ENCODE peak calls at places on chromosomes 12 and 14, in five cellular contexts. L is breast epithelium, M is Calu3, J is AG04450, X is HCT116. U is an unnamed sample.

GRCh38 chr12:66008985-66009384 is 121.6 kb downstream of the LLPH start:
- DNase-seq in L (no peak), M (no peak), J (no peak), X (no peak), U (no peak)

GRCh38 chr14:102757646-102758045 is 19.6 kb upstream of the TRAF3 start:
- DNase-seq in L (no peak), M (no peak), J (no peak), X (no peak), U (no peak)

GRCh38 chr14:36293824-36294223 is 26.6 kb downstream of the MBIP start:
- DNase-seq in L (no peak), M (no peak), J (no peak), X (no peak), U (no peak)

GRCh38 chr14:55255185-55255584 is 16.0 kb upstream of the FBXO34 start:
- DNase-seq in L (no peak), M (no peak), J (no peak), X (no peak), U (no peak)

GRCh38 chr12:90321369-90321768 is 612.7 kb upstream of the ATP2B1 start:
- DNase-seq in L (no peak), M (no peak), J (no peak), X (no peak), U (no peak)

GRCh38 chr12:115375188-115375991 is 691.4 kb upstream of the TBX3 start:
- DNase-seq in L (no peak), M (no peak), J (no peak), X (no peak), U (peak)

GRCh38 chr12:98591209-98591608 is 2.3 kb upstream of the SLC25A3 start:
- DNase-seq in L (no peak), M (no peak), J (no peak), X (no peak), U (no peak)

GRCh38 chr14:90513151-90514014 is 116.6 kb downstream of the CALM1 start:
- DNase-seq in L (peak), M (peak), J (no peak), X (no peak), U (peak)

GRCh38 chr14:77031680-77032482 is 3.4 kb upstream of the IRF2BPL start:
- DNase-seq in L (no peak), M (no peak), J (no peak), X (no peak), U (no peak)

GRCh38 chr14:103378042-103378854 is 7.0 kb upstream of the MARK3 start:
- DNase-seq in L (no peak), M (no peak), J (no peak), X (no peak), U (no peak)

GRCh38 chr14:36430662-36431084 is 89.4 kb downstream of the NKX2-1 start:
- DNase-seq in L (no peak), M (no peak), J (no peak), X (no peak), U (no peak)

GRCh38 chr14:71183856-71184255 is 276.6 kb downstream of the PCNX1 start:
- DNase-seq in L (no peak), M (no peak), J (no peak), X (no peak), U (no peak)

GRCh38 chr14:53399057-53399456 is 245.9 kb upstream of the DDHD1 start:
- DNase-seq in L (no peak), M (no peak), J (no peak), X (peak), U (no peak)

GRCh38 chr12:32124637-32125036 is 18.0 kb downstream of the BICD1 start:
- DNase-seq in L (no peak), M (no peak), J (no peak), X (no peak), U (no peak)

GRCh38 chr12:32115404-32116104 is 8.9 kb downstream of the BICD1 start:
- DNase-seq in L (peak), M (peak), J (peak), X (peak), U (peak)

GRCh38 chr12:32116897-32117296 is 10.2 kb downstream of the BICD1 start:
- DNase-seq in L (no peak), M (no peak), J (no peak), X (no peak), U (no peak)

GRCh38 chr12:32118806-32119205 is 12.2 kb downstream of the BICD1 start:
- DNase-seq in L (no peak), M (no peak), J (no peak), X (no peak), U (no peak)

GRCh38 chr12:32120419-32120818 is 13.8 kb downstream of the BICD1 start:
- DNase-seq in L (no peak), M (no peak), J (no peak), X (no peak), U (no peak)
- TF ChIP-seq CTCF in L (no peak), M (no peak), J (no peak), X (no peak), U (no peak)

DNA sequence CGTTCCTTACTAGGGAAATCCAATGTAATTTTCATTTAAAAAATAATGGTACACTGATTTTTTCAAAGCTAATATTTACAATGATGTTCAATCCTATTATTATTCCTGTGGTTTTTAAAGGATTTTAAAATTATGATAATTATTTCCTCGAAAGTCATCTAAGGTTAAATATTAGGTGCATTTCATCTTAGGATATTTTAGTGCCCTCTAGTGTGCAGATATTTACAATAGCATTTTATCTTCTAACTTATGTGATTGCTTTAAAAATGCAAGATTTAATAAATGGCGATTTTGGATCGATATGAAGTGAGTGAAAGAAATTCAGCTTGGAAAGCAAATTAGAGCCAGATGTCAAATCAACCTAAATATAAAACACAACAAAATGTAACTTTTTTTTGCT is 293.5 kb downstream of the SLC6A15 start:
- DNase-seq in L (no peak), M (no peak), J (no peak), X (no peak), U (no peak)
- TF ChIP-seq CTCF in L (no peak), M (no peak), J (peak), X (peak), U (peak)

DNA sequence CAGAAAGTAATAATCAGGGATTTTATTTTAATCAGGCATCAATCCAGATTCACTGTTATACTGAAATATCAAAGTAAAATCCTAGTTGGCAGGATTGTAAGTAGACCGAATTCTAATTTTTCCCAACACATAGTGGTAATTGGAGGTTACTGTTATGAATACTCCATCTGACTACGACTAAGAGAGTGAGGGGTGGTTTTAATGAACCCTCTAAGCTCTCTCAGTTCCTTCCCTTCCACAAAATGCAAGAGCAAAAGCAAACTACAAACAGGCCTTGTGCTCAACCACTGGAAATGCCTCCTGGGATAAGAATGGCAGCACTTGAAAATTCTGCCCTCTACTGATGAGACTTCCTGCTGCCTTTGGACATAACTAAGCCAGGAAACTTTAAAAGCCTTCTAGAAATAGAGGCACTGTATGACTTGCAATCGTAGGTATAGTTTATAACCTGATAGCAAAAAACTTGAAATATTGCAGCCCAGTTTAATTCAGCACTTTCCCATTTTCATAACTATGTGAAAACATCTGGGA is 184.8 kb downstream of the SLC16A7 start:
- DNase-seq in L (no peak), M (peak), J (no peak), X (peak), U (peak)
- TF ChIP-seq CTCF in L (no peak), M (peak), J (peak), X (peak), U (peak)

GRCh38 chr12:57110189-57111045 is 745 bp downstream of the STAT6 start:
- DNase-seq in L (peak), M (peak), J (no peak), X (no peak), U (peak)
- TF ChIP-seq CTCF in L (no peak), M (no peak), J (no peak), X (no peak), U (no peak)

GRCh38 chr12:72081787-72082186 is 143.1 kb downstream of the TPH2 start:
- DNase-seq in L (no peak), M (no peak), J (no peak), X (no peak), U (no peak)
- TF ChIP-seq CTCF in L (no peak), M (no peak), J (no peak), X (no peak), U (no peak)

GRCh38 chr12:52380271-52380694 is 5.2 kb downstream of the KRT84 start:
- DNase-seq in L (peak), M (peak), J (no peak), X (no peak), U (peak)

GRCh38 chr12:52379536-52379935 is 5.9 kb downstream of the KRT84 start:
- DNase-seq in L (no peak), M (no peak), J (no peak), X (no peak), U (no peak)

GRCh38 chr12:52382854-52383253 is 2.6 kb downstream of the KRT84 start:
- DNase-seq in L (no peak), M (no peak), J (no peak), X (no peak), U (no peak)

GRCh38 chr12:52383331-52383730 is 2.1 kb downstream of the KRT84 start:
- DNase-seq in L (no peak), M (no peak), J (no peak), X (no peak), U (no peak)

GRCh38 chr12:52381206-52381605 is 4.2 kb downstream of the KRT84 start:
- DNase-seq in L (no peak), M (no peak), J (no peak), X (no peak), U (no peak)
- TF ChIP-seq CTCF in L (no peak), M (no peak), J (no peak), X (no peak), U (no peak)

DNA sequence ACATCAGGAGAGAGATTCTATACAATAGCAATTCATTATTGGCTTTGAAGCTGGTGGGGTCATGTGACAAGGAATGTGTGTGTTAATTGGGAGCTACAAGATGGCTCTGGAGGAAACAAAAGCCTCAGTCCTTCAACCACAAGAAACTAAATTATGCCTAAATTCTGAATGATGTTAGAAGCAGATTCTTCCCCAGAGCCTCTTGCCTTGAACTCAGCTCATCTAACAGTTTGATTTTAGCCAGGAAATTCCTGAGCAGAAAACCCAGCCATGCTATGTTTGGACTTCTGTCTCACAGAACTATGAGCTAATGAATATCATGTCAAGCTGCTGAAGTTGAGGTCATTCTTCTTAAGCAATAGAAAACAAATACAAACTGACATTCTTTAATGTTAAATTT is 274.7 kb downstream of the SLC6A15 start:
- DNase-seq in L (no peak), M (no peak), J (no peak), X (no peak), U (no peak)
- TF ChIP-seq CTCF in L (no peak), M (no peak), J (no peak), X (no peak), U (no peak)

GRCh38 chr12:24488091-24488596 is 460.8 kb downstream of the BCAT1 start:
- DNase-seq in L (no peak), M (no peak), J (no peak), X (no peak), U (no peak)
- TF ChIP-seq CTCF in L (no peak), M (no peak), J (no peak), X (no peak), U (no peak)